ENCODE peak calls at places on chromosomes 3 and 15, in four cellular contexts. L is AG04449; G is stimulated activated CD8-positive, alpha-beta memory T cell treated with anti-CD3 and anti-CD28 coated beads, Interleukin-7, amount 100 ng/mL, for 24 hours; W is A549. T is an unnamed sample.

GRCh38 chr15:90829942-90830440 is 38.4 kb upstream of the FURIN start:
- DNase-seq in W (no peak), L (no peak), G (no peak), T (no peak)

GRCh38 chr15:26721231-26721630 is 51.6 kb downstream of the GABRB3 start:
- DNase-seq in W (no peak), G (no peak), L (no peak), T (no peak)

GRCh38 chr3:45464336-45464809 is 76.0 kb downstream of the LARS2 start:
- DNase-seq in G (no peak), W (peak; percentile 5), L (no peak), T (no peak)

GRCh38 chr15:63752075-63752684 is 81.6 kb downstream of the HERC1 start:
- DNase-seq in W (peak; percentile 76), L (peak; percentile 7), G (no peak), T (peak; percentile 10)

GRCh38 chr3:48406443-48407431 is 23.1 kb downstream of the PLXNB1 start:
- DNase-seq in W (no peak), G (no peak), L (no peak), T (no peak)

GRCh38 chr3:68363801-68364200 is 568.5 kb downstream of the TAFA4 start:
- DNase-seq in L (no peak), G (no peak), W (no peak), T (no peak)

GRCh38 chr3:19899264-19899663 is 34.8 kb downstream of the EFHB start:
- DNase-seq in W (no peak), L (no peak), G (no peak), T (no peak)

GRCh38 chr3:96719921-96720320 is 94.5 kb upstream of the EPHA6 start:
- DNase-seq in G (no peak), W (no peak), L (no peak), T (no peak)

GRCh38 chr3:121975702-121976302 is 46.2 kb downstream of the ILDR1 start:
- DNase-seq in L (no peak), W (no peak), G (no peak), T (no peak)

GRCh38 chr15:89874926-89875564 is 18.7 kb downstream of the AP3S2 start:
- DNase-seq in L (no peak), W (peak; percentile 77), G (peak; percentile 70), T (no peak)

GRCh38 chr3:186327912-186328487 is 34.0 kb downstream of the DGKG start:
- DNase-seq in L (no peak), G (no peak), W (no peak), T (no peak)

GRCh38 chr3:52816654-52817053 is 13.8 kb downstream of the ITIH4 start:
- DNase-seq in W (no peak), G (no peak), L (no peak), T (no peak)

GRCh38 chr15:90106522-90107117 is 4.4 kb upstream of the IDH2 start:
- DNase-seq in L (no peak), W (peak; percentile 61), G (no peak), T (no peak)

GRCh38 chr3:125137432-125138033 is 75.0 kb downstream of the SLC12A8 start:
- DNase-seq in G (no peak), L (no peak), W (peak; percentile 22), T (no peak)

GRCh38 chr15:101357885-101358284 is 62.8 kb upstream of the SNRPA1 start:
- DNase-seq in W (no peak), G (no peak), L (no peak), T (no peak)

GRCh38 chr3:96863129-96863740 is 48.8 kb downstream of the EPHA6 start:
- DNase-seq in W (peak; percentile 54), L (no peak), G (no peak), T (no peak)

GRCh38 chr15:42207674-42208579 is at the start of gene VPS39:
- DNase-seq in G (peak; percentile 67), W (peak; percentile 80), L (peak; percentile 34), T (peak; percentile 47)

GRCh38 chr15:52784799-52785671 is 5.1 kb downstream of the ONECUT1 start:
- DNase-seq in L (no peak), G (no peak), W (no peak), T (no peak)

GRCh38 chr3:184429786-184430185 is 49.9 kb downstream of the CHRD start:
- DNase-seq in L (no peak), W (no peak), G (no peak), T (no peak)

GRCh38 chr15:76963596-76963995 is 31.3 kb upstream of the PSTPIP1 start:
- DNase-seq in W (no peak), G (no peak), L (no peak), T (no peak)

GRCh38 chr15:55802600-55803376 is 59.8 kb upstream of the PRTG start:
- DNase-seq in G (no peak), W (no peak), L (no peak), T (no peak)

GRCh38 chr15:61226313-61227250 is 2.5 kb downstream of the RORA start:
- DNase-seq in W (no peak), G (no peak), L (no peak), T (no peak)

GRCh38 chr15:47505712-47506542 is 211.4 kb upstream of the SEMA6D start:
- DNase-seq in W (no peak), G (no peak), L (peak; percentile 44), T (no peak)